ENCODE peak calls at places on chromosomes 3 and 15, in six cellular contexts. One of them, this sample, is unnamed.

GRCh38 chr3:56302417-56302816 is 165.8 kb downstream of the ERC2 start:
- DNase-seq in iPS-NIHi11: no peak
- DNase-seq in cardiac muscle cell: peak
- DNase-seq in LoVo: no peak
- DNase-seq in SIG-M5: no peak
- DNase-seq in AG04450: no peak
- DNase-seq in this sample: no peak

GRCh38 chr15:88487176-88487795 is 19.8 kb downstream of the MRPS11 start:
- DNase-seq in iPS-NIHi11: no peak
- DNase-seq in cardiac muscle cell: no peak
- DNase-seq in LoVo: no peak
- DNase-seq in SIG-M5: no peak
- DNase-seq in AG04450: no peak
- DNase-seq in this sample: no peak

GRCh38 chr3:31762016-31762764 is 218.9 kb downstream of the OSBPL10 start:
- DNase-seq in iPS-NIHi11: no peak
- DNase-seq in cardiac muscle cell: peak
- DNase-seq in LoVo: no peak
- DNase-seq in SIG-M5: no peak
- DNase-seq in AG04450: no peak
- DNase-seq in this sample: no peak

GRCh38 chr15:71888797-71889196 is 78.4 kb downstream of the NR2E3 start:
- DNase-seq in iPS-NIHi11: no peak
- DNase-seq in cardiac muscle cell: no peak
- DNase-seq in LoVo: no peak
- DNase-seq in SIG-M5: no peak
- DNase-seq in AG04450: no peak
- DNase-seq in this sample: no peak

GRCh38 chr3:63656791-63657190 is 4.3 kb downstream of the SNTN start:
- DNase-seq in iPS-NIHi11: no peak
- DNase-seq in cardiac muscle cell: no peak
- DNase-seq in LoVo: no peak
- DNase-seq in SIG-M5: no peak
- DNase-seq in AG04450: peak
- DNase-seq in this sample: no peak

GRCh38 chr15:38367476-38367875 is 86.5 kb upstream of the FAM98B start:
- DNase-seq in iPS-NIHi11: no peak
- DNase-seq in cardiac muscle cell: no peak
- DNase-seq in LoVo: no peak
- DNase-seq in SIG-M5: no peak
- DNase-seq in AG04450: no peak
- DNase-seq in this sample: no peak

GRCh38 chr3:12890610-12891390 is 49.4 kb upstream of the RPL32 start:
- DNase-seq in iPS-NIHi11: no peak
- DNase-seq in cardiac muscle cell: no peak
- DNase-seq in LoVo: no peak
- DNase-seq in SIG-M5: no peak
- DNase-seq in AG04450: no peak
- DNase-seq in this sample: no peak

GRCh38 chr3:71330505-71330904 is 253.0 kb downstream of the FOXP1 start:
- DNase-seq in iPS-NIHi11: no peak
- DNase-seq in cardiac muscle cell: no peak
- DNase-seq in LoVo: no peak
- DNase-seq in SIG-M5: no peak
- DNase-seq in AG04450: no peak
- DNase-seq in this sample: no peak

GRCh38 chr3:116770815-116771450 is 61.4 kb downstream of the TUSC7 start:
- DNase-seq in iPS-NIHi11: peak
- DNase-seq in cardiac muscle cell: peak
- DNase-seq in LoVo: peak
- DNase-seq in SIG-M5: peak
- DNase-seq in AG04450: peak
- DNase-seq in this sample: peak

GRCh38 chr3:171620825-171621434 is 160.7 kb upstream of the TNIK start:
- DNase-seq in iPS-NIHi11: no peak
- DNase-seq in cardiac muscle cell: no peak
- DNase-seq in LoVo: peak
- DNase-seq in SIG-M5: no peak
- DNase-seq in AG04450: no peak
- DNase-seq in this sample: no peak

GRCh38 chr3:134337071-134337482 is 37.2 kb downstream of the AMOTL2 start:
- DNase-seq in iPS-NIHi11: no peak
- DNase-seq in cardiac muscle cell: no peak
- DNase-seq in LoVo: no peak
- DNase-seq in SIG-M5: no peak
- DNase-seq in AG04450: no peak
- DNase-seq in this sample: no peak

GRCh38 chr15:64717735-64718495 is 57.5 kb downstream of the RBPMS2 start:
- DNase-seq in iPS-NIHi11: no peak
- DNase-seq in cardiac muscle cell: no peak
- DNase-seq in LoVo: no peak
- DNase-seq in SIG-M5: no peak
- DNase-seq in AG04450: no peak
- DNase-seq in this sample: no peak

GRCh38 chr15:99618941-99619411 is 53.2 kb downstream of the MEF2A start:
- DNase-seq in iPS-NIHi11: peak
- DNase-seq in cardiac muscle cell: peak
- DNase-seq in LoVo: no peak
- DNase-seq in SIG-M5: no peak
- DNase-seq in AG04450: no peak
- DNase-seq in this sample: no peak

GRCh38 chr15:85837011-85837433 is 42.3 kb upstream of the KLHL25 start:
- DNase-seq in iPS-NIHi11: no peak
- DNase-seq in cardiac muscle cell: no peak
- DNase-seq in LoVo: peak
- DNase-seq in SIG-M5: no peak
- DNase-seq in AG04450: no peak
- DNase-seq in this sample: peak

GRCh38 chr15:68407141-68407885 is 24.6 kb downstream of the ITGA11 start:
- DNase-seq in iPS-NIHi11: no peak
- DNase-seq in cardiac muscle cell: no peak
- DNase-seq in LoVo: no peak
- DNase-seq in SIG-M5: no peak
- DNase-seq in AG04450: no peak
- DNase-seq in this sample: no peak